ENCODE peak calls at places on chromosome 1, in seven cellular contexts. Q is substantia nigra, X is aorta, P is transverse colon, O is A549, Y is psoas muscle, F is right cardiac atrium. R is an unnamed sample.

GRCh38 chr1:24193046-24193445 is 6.0 kb upstream of the IFNLR1 start:
- DNase-seq in Q (no peak), X (no peak), P (no peak), O (no peak), Y (no peak), F (no peak), R (no peak)

GRCh38 chr1:19468397-19468956 is 16.9 kb downstream of the CAPZB start:
- DNase-seq in Q (no peak), X (no peak), P (peak), O (peak), Y (no peak), F (peak), R (peak)

GRCh38 chr1:9714257-9714718 is 62.8 kb downstream of the PIK3CD start:
- DNase-seq in Q (no peak), X (no peak), P (no peak), O (no peak), Y (no peak), F (peak), R (peak)

GRCh38 chr1:54290443-54291184 is 90.6 kb downstream of the MRPL37 start:
- DNase-seq in Q (no peak), X (no peak), P (no peak), O (no peak), Y (no peak), F (no peak), R (no peak)

GRCh38 chr1:226474443-226475111 is 66.7 kb upstream of the PARP1 start:
- DNase-seq in Q (no peak), X (no peak), P (no peak), O (no peak), Y (no peak), F (no peak), R (no peak)

GRCh38 chr1:245074232-245074747 is 80.5 kb upstream of the KIF26B start:
- DNase-seq in Q (no peak), X (no peak), P (no peak), O (no peak), Y (no peak), F (no peak), R (peak)

GRCh38 chr1:234760303-234760723 is 150.3 kb upstream of the IRF2BP2 start:
- DNase-seq in Q (no peak), X (no peak), P (no peak), O (no peak), Y (no peak), F (no peak), R (no peak)

GRCh38 chr1:158353333-158354038 is at the start of gene CD1E:
- DNase-seq in Q (no peak), X (no peak), P (no peak), O (no peak), Y (no peak), F (no peak), R (no peak)

GRCh38 chr1:162466797-162467196 is 30.8 kb upstream of the UHMK1 start:
- DNase-seq in Q (no peak), X (no peak), P (no peak), O (no peak), Y (no peak), F (no peak), R (no peak)

GRCh38 chr1:87706779-87707228 is 378.1 kb downstream of the LMO4 start:
- DNase-seq in Q (no peak), X (no peak), P (no peak), O (no peak), Y (no peak), F (no peak), R (no peak)

GRCh38 chr1:151977662-151978230 is 15.9 kb downstream of the S100A10 start:
- DNase-seq in Q (no peak), X (no peak), P (no peak), O (no peak), Y (no peak), F (no peak), R (no peak)

GRCh38 chr1:97816927-97817326 is 103.9 kb downstream of the DPYD start:
- DNase-seq in Q (no peak), X (no peak), P (no peak), O (no peak), Y (no peak), F (no peak), R (no peak)

GRCh38 chr1:40439247-40439646 is 11.0 kb upstream of the ZFP69B start:
- DNase-seq in Q (no peak), X (no peak), P (no peak), O (no peak), Y (no peak), F (no peak), R (no peak)

GRCh38 chr1:199696225-199696624 is 331.3 kb upstream of the NR5A2 start:
- DNase-seq in Q (no peak), X (no peak), P (no peak), O (no peak), Y (no peak), F (no peak), R (no peak)

GRCh38 chr1:170927955-170928850 is 7.1 kb upstream of the MROH9 start:
- DNase-seq in Q (no peak), X (no peak), P (no peak), O (no peak), Y (no peak), F (no peak), R (peak)

GRCh38 chr1:149906561-149906960 is 7.2 kb downstream of the BOLA1 start:
- DNase-seq in Q (no peak), X (no peak), P (no peak), O (no peak), Y (no peak), F (no peak), R (no peak)

GRCh38 chr1:43156026-43156425 is 16.1 kb downstream of the EBNA1BP2 start:
- DNase-seq in Q (no peak), X (no peak), P (no peak), O (no peak), Y (no peak), F (no peak), R (no peak)

GRCh38 chr1:171017431-171017830 is 73.3 kb upstream of the FMO3 start:
- DNase-seq in Q (no peak), X (no peak), P (no peak), O (no peak), Y (no peak), F (no peak), R (no peak)

GRCh38 chr1:244761279-244761678 is 74.2 kb upstream of the COX20 start:
- DNase-seq in Q (no peak), X (no peak), P (no peak), O (no peak), Y (no peak), F (no peak), R (no peak)

GRCh38 chr1:164611754-164612642 is 53.0 kb downstream of the PBX1 start:
- DNase-seq in Q (no peak), X (no peak), P (peak), O (peak), Y (no peak), F (no peak), R (peak)

GRCh38 chr1:79235221-79236002 is 228.9 kb upstream of the ADGRL4 start:
- DNase-seq in Q (no peak), X (no peak), P (no peak), O (no peak), Y (no peak), F (no peak), R (no peak)

GRCh38 chr1:232445361-232446106 is 184.4 kb downstream of the SIPA1L2 start:
- DNase-seq in Q (no peak), X (no peak), P (no peak), O (no peak), Y (no peak), F (peak), R (no peak)

GRCh38 chr1:39960461-39960958 is 5.6 kb downstream of the MFSD2A start:
- DNase-seq in Q (no peak), X (peak), P (peak), O (no peak), Y (no peak), F (peak), R (peak)

GRCh38 chr1:206506803-206507394 is 432 bp upstream of the RASSF5 start:
- DNase-seq in Q (no peak), X (peak), P (peak), O (no peak), Y (no peak), F (no peak), R (no peak)

GRCh38 chr1:209106237-209106741 is 477.2 kb upstream of the CAMK1G start:
- DNase-seq in Q (no peak), X (no peak), P (no peak), O (no peak), Y (no peak), F (no peak), R (peak)

GRCh38 chr1:91883470-91883869 is 2.5 kb downstream of the TGFBR3 start:
- DNase-seq in Q (no peak), X (no peak), P (no peak), O (peak), Y (no peak), F (no peak), R (peak)

GRCh38 chr1:116435806-116436486 is 62.9 kb downstream of the ATP1A1 start:
- DNase-seq in Q (no peak), X (no peak), P (no peak), O (no peak), Y (no peak), F (no peak), R (no peak)

GRCh38 chr1:169711469-169712308 is at the start of gene SELL:
- DNase-seq in Q (no peak), X (peak), P (peak), O (peak), Y (peak), F (peak), R (peak)
- H3K27ac ChIP-seq in Q (no peak), X (no peak), P (peak), O (no peak), Y (no peak), F (no peak), R (no peak)

GRCh38 chr1:172360960-172361359 is 59.5 kb upstream of the C1orf105 start:
- DNase-seq in Q (no peak), X (no peak), P (no peak), O (no peak), Y (no peak), F (no peak), R (no peak)
- H3K27ac ChIP-seq in Q (no peak), X (no peak), P (peak), O (peak), Y (no peak), F (no peak), R (no peak)

GRCh38 chr1:36176151-36176949 is 20.4 kb downstream of the MAP7D1 start:
- DNase-seq in Q (no peak), X (no peak), P (no peak), O (no peak), Y (no peak), F (peak), R (no peak)
- H3K27ac ChIP-seq in Q (peak), X (peak), P (peak), O (no peak), Y (peak), F (peak), R (peak)

DNA sequence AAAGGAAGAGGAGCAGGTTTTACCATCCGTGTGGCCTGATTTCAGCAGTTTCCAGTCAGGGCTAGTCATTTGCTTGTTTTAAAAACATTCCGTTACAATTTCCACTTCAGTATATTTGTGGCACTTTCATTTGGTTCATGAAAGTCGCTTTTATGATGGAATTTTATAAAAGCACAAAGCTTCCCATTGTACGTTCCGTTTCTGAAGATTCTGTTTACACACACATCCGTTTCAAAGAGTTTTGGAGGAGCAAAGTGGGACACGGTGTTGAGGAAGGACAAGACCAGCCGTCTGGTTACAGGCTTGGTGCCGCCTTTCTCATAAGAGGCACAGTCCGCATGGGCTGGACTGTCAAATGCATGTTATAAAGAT is 60.4 kb downstream of the FAAP20 start:
- DNase-seq in Q (no peak), X (no peak), P (no peak), O (no peak), Y (no peak), F (no peak), R (no peak)
- H3K27ac ChIP-seq in Q (peak), X (no peak), P (peak), O (no peak), Y (peak), F (peak), R (peak)

GRCh38 chr1:11929849-11930248 is 3.6 kb upstream of the KIAA2013 start:
- DNase-seq in Q (no peak), X (peak), P (peak), O (no peak), Y (peak), F (peak), R (no peak)
- H3K27ac ChIP-seq in Q (no peak), X (peak), P (peak), O (no peak), Y (peak), F (peak), R (peak)